ENCODE peak calls at places on chromosomes 3 and 15, in six cellular contexts. F is sigmoid colon; B is CD8-positive, alpha-beta T cell; S is H9; N is left ventricle myocardium inferior; U is endodermal cell. W is an unnamed sample. For H3K4me1, the result is how much of the 10 kb centered on the place peaks cover.

GRCh38 chr15:100113351-100114075 is 228.3 kb downstream of the ADAMTS17 start:
- DNase-seq in N (peak), S (no peak), U (no peak), B (no peak), F (no peak), W (no peak)

GRCh38 chr15:25248583-25249235 is 190.1 kb downstream of the UBE3A start:
- DNase-seq in F (peak), N (peak), U (no peak), B (no peak), S (peak), W (no peak)

GRCh38 chr3:41026394-41027177 is 172.7 kb upstream of the CTNNB1 start:
- DNase-seq in F (peak), B (no peak), U (peak), S (no peak), N (peak), W (peak)

GRCh38 chr15:64651573-64652260 is 123.7 kb downstream of the RBPMS2 start:
- DNase-seq in S (peak), F (no peak), U (peak), N (no peak), B (peak), W (no peak)

GRCh38 chr3:142888099-142888483 is 792 bp downstream of the PCOLCE2 start:
- DNase-seq in U (no peak), B (no peak), F (no peak), N (peak), S (peak), W (no peak)

GRCh38 chr3:140501770-140502364 is 176.0 kb upstream of the TRIM42 start:
- DNase-seq in F (no peak), S (no peak), U (no peak), N (no peak), B (no peak), W (no peak)

GRCh38 chr3:197555281-197556261 is at the start of gene BDH1:
- DNase-seq in N (no peak), S (peak), B (peak), U (peak), F (no peak), W (no peak)

GRCh38 chr15:25862469-25863066 is 559 bp downstream of the ATP10A start:
- DNase-seq in U (peak), S (peak), N (no peak), B (peak), F (no peak), W (no peak)

GRCh38 chr3:117483839-117484238 is 774.3 kb downstream of the TUSC7 start:
- DNase-seq in U (no peak), F (no peak), B (no peak), N (no peak), S (no peak), W (no peak)

GRCh38 chr3:112013058-112013783 is 14.5 kb downstream of the TAGLN3 start:
- DNase-seq in F (peak), N (peak), U (peak), B (peak), S (peak), W (no peak)

GRCh38 chr3:176579741-176580185 is 617.5 kb downstream of the TBL1XR1 start:
- DNase-seq in U (no peak), N (no peak), B (no peak), F (no peak), S (no peak), W (no peak)

GRCh38 chr15:100241572-100242479 is 99.9 kb downstream of the ADAMTS17 start:
- DNase-seq in N (no peak), F (no peak), U (peak), B (no peak), S (peak), W (peak)

GRCh38 chr3:76346680-76347079 is 561.3 kb upstream of the ZNF717 start:
- DNase-seq in N (no peak), S (no peak), B (no peak), U (no peak), F (no peak), W (no peak)

GRCh38 chr3:109275702-109276293 is 40.5 kb downstream of the DPPA2 start:
- DNase-seq in B (no peak), S (peak), U (peak), N (no peak), F (no peak), W (no peak)

GRCh38 chr3:111566844-111567243 is 24.8 kb downstream of the CD96 start:
- DNase-seq in N (no peak), F (no peak), B (no peak), U (no peak), S (no peak), W (no peak)

GRCh38 chr3:150147776-150148175 is 177.1 kb upstream of the PFN2 start:
- DNase-seq in B (no peak), U (no peak), N (no peak), F (no peak), S (no peak), W (no peak)

GRCh38 chr3:127455541-127456450 is 134.7 kb downstream of the TPRA1 start:
- DNase-seq in F (peak), B (peak), N (peak), S (peak), U (peak), W (no peak)

GRCh38 chr15:80849308-80849707 is 70.1 kb downstream of the CEMIP start:
- DNase-seq in S (no peak), N (no peak), B (no peak), U (no peak), F (no peak), W (peak)

GRCh38 chr3:172751188-172751571 is 654 bp downstream of the ECT2 start:
- DNase-seq in B (no peak), U (no peak), F (no peak), N (no peak), S (no peak), W (no peak)

GRCh38 chr15:83380026-83380425 is 67.1 kb upstream of the SH3GL3 start:
- DNase-seq in B (no peak), N (no peak), F (no peak), U (no peak), S (no peak), W (no peak)

GRCh38 chr15:68726246-68726645 is 94.4 kb downstream of the ANP32A start:
- DNase-seq in S (no peak), N (no peak), B (no peak), U (no peak), F (no peak), W (no peak)

GRCh38 chr3:129975332-129976090 is 991 bp downstream of the TRH start:
- DNase-seq in B (no peak), F (no peak), N (peak), S (peak), U (peak), W (no peak)

GRCh38 chr3:117919611-117920010 is 1115.0 kb downstream of the IGSF11 start:
- DNase-seq in B (no peak), U (no peak), F (no peak), N (no peak), S (no peak), W (no peak)

GRCh38 chr15:45664451-45664850 is 29.6 kb downstream of the SQOR start:
- DNase-seq in F (no peak), N (no peak), S (no peak), U (peak), B (no peak), W (no peak)

GRCh38 chr3:111246967-111247760 is 175.5 kb downstream of the NECTIN3 start:
- DNase-seq in N (no peak), U (no peak), B (no peak), S (no peak), F (no peak), W (no peak)

GRCh38 chr3:178532414-178532813 is 3.8 kb upstream of the KCNMB2 start:
- DNase-seq in U (no peak), S (no peak), N (no peak), F (no peak), B (no peak), W (no peak)

GRCh38 chr15:70378126-70379031 is 280.7 kb upstream of the TLE3 start:
- DNase-seq in S (peak), U (peak), N (no peak), F (peak), B (no peak), W (no peak)

GRCh38 chr15:51619331-51620033 is 3.1 kb downstream of the DMXL2 start:
- DNase-seq in B (no peak), S (no peak), N (no peak), U (no peak), F (no peak), W (no peak)

GRCh38 chr3:140827894-140828293 is 113.7 kb upstream of the SLC25A36 start:
- DNase-seq in B (no peak), F (no peak), S (no peak), U (no peak), N (no peak), W (no peak)

GRCh38 chr3:60579734-60580133 is 671.5 kb downstream of the FHIT start:
- DNase-seq in S (no peak), N (no peak), F (no peak), B (no peak), U (no peak), W (no peak)

GRCh38 chr3:27521179-27521871 is 37.1 kb upstream of the SLC4A7 start:
- DNase-seq in U (no peak), F (peak), B (no peak), S (no peak), N (no peak), W (no peak)

GRCh38 chr3:42151596-42152145 is 60.5 kb downstream of the TRAK1 start:
- DNase-seq in S (no peak), F (no peak), U (no peak), N (no peak), B (no peak), W (no peak)

GRCh38 chr3:49493901-49494300 is 23.8 kb downstream of the DAG1 start:
- DNase-seq in U (no peak), S (no peak), F (no peak), N (no peak), B (no peak), W (no peak)

GRCh38 chr15:67199881-67200763 is 54.3 kb downstream of the AAGAB start:
- DNase-seq in N (no peak), B (no peak), U (no peak), S (no peak), F (no peak), W (no peak)

GRCh38 chr3:139307601-139308146 is 36.1 kb upstream of the MRPS22 start:
- DNase-seq in F (no peak), B (no peak), U (no peak), N (no peak), S (no peak), W (no peak)

GRCh38 chr15:58447244-58448010 is 15.6 kb downstream of the LIPC start:
- DNase-seq in U (no peak), N (no peak), B (no peak), S (no peak), F (no peak), W (no peak)

GRCh38 chr15:100973351-100974034 is 54.3 kb downstream of the LRRK1 start:
- DNase-seq in N (no peak), B (no peak), F (no peak), S (no peak), U (peak), W (no peak)

GRCh38 chr3:33758874-33759273 is 39.6 kb upstream of the PDCD6IP start:
- DNase-seq in S (no peak), N (no peak), F (no peak), B (no peak), U (no peak), W (no peak)

GRCh38 chr3:41575754-41576153 is 376.4 kb downstream of the CTNNB1 start:
- DNase-seq in U (no peak), S (no peak), F (no peak), B (no peak), N (peak), W (no peak)

GRCh38 chr15:58666957-58667356 is 82.5 kb downstream of the ADAM10 start:
- DNase-seq in F (no peak), B (no peak), S (no peak), N (no peak), U (no peak), W (no peak)

GRCh38 chr15:60390231-60390630 is 7.6 kb downstream of the ANXA2 start:
- DNase-seq in F (no peak), N (no peak), U (peak), S (no peak), B (no peak), W (no peak)
- H3K4me1 ChIP-seq in F (half or more), N (half or more), U (under half), S (under half), B (under half), W (half or more)

DNA sequence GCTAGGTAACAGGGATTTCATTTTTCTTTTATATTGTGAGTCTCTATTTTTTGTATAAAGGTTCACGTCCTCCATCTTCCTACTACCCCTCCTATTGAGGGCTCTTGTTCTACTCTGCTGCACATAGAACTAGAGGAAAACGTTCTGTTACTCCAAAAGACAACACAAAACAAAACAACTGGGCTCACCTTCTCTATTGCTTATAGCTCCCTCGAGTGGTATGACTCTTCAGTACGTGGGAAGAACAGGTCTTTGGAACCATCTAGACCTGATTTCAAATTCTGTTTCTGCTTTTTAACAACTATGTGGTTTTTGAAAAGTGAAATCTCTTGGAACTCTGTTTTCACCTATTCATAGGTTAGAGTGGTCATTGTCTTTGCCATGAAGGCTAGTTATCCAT is 515.3 kb downstream of the SOX2 start:
- DNase-seq in B (no peak), U (no peak), F (no peak), N (no peak), S (no peak), W (no peak)
- TF ChIP-seq CTCF in B (no peak), U (peak), F (no peak), N (no peak), S (peak), W (no peak)

GRCh38 chr15:96335429-96335807 is 4.9 kb downstream of the NR2F2 start:
- DNase-seq in B (no peak), N (no peak), S (no peak), F (no peak), U (no peak), W (no peak)
- H3K4me1 ChIP-seq in B (under half), N (half or more), S (under half), F (under half), U (under half), W (under half)

GRCh38 chr3:106629215-106629832 is 747.9 kb upstream of the CCDC54 start:
- DNase-seq in U (no peak), B (no peak), F (no peak), N (no peak), S (no peak), W (no peak)

GRCh38 chr3:106631378-106632083 is 745.7 kb upstream of the CCDC54 start:
- DNase-seq in N (no peak), F (no peak), S (no peak), B (no peak), U (no peak), W (no peak)

GRCh38 chr3:106624154-106624553 is 753.1 kb upstream of the CCDC54 start:
- DNase-seq in N (no peak), F (no peak), S (no peak), B (no peak), U (no peak), W (no peak)

GRCh38 chr3:106628407-106628806 is 748.8 kb upstream of the CCDC54 start:
- DNase-seq in F (no peak), U (no peak), B (no peak), N (no peak), S (no peak), W (no peak)
- TF ChIP-seq CTCF in F (no peak), U (no peak), B (no peak), N (no peak), S (no peak), W (no peak)

GRCh38 chr3:194109192-194109863 is 26.6 kb upstream of the HES1 start:
- DNase-seq in F (no peak), U (no peak), S (no peak), B (no peak), N (no peak), W (no peak)

GRCh38 chr3:194104041-194104751 is 31.8 kb upstream of the HES1 start:
- DNase-seq in F (no peak), S (no peak), N (no peak), B (no peak), U (no peak), W (no peak)

GRCh38 chr3:194110483-194110882 is 25.5 kb upstream of the HES1 start:
- DNase-seq in U (no peak), S (no peak), N (no peak), B (no peak), F (no peak), W (no peak)

GRCh38 chr3:194105292-194105691 is 30.7 kb upstream of the HES1 start:
- DNase-seq in F (no peak), N (no peak), S (no peak), B (no peak), U (no peak), W (no peak)

DNA sequence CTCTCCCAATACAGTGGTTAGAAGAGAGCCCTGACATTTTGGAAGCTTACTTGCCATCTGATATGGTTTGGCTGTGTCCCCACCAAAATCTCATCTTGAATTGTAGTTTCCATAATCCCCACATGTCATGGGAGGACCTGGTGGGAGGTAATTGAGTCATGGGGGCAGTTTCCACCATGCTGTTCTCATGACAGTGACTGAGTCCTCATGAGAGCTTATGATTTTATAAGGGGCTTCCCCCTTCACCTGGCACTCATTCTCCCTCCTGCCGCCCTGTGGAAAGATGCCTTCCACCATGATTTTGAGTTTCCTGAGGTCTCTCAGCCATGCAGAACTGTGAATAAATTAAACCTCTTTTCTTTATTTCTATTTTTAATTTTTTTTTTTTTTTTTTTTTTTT is 28.8 kb upstream of the HES1 start:
- DNase-seq in N (no peak), U (no peak), F (no peak), B (no peak), S (no peak), W (no peak)
- H3K4me1 ChIP-seq in N (under half), U (under half), F (under half), B (under half), S (under half), W (under half)

DNA sequence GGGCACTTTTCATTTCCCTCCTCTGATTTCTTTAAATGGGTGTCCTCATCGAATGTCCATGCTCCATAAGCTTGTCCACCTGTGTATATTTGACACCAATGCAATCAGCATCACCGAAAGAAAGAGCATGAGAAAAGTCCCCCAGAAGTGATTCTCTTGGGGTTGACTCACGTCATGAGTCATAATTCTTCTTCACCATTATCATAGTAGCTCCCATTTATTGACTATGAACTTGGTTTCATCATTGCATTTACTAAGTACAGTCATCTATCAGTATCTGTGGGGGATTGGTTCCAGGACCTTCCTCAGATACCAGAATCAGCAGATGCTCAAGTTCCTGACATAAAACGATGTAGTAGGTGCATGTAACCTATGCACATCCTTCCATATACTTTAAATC is 372.5 kb upstream of the CFAP20DC start:
- DNase-seq in B (no peak), U (no peak), S (no peak), N (no peak), F (no peak), W (no peak)
- TF ChIP-seq CTCF in B (no peak), U (no peak), S (no peak), N (no peak), F (no peak), W (no peak)

GRCh38 chr3:98784666-98785600 is 21.8 kb downstream of the ST3GAL6 start:
- DNase-seq in B (no peak), N (no peak), S (no peak), U (no peak), F (no peak), W (no peak)
- H3K4me1 ChIP-seq in B (under half), N (half or more), S (under half), U (under half), F (under half), W (half or more)

DNA sequence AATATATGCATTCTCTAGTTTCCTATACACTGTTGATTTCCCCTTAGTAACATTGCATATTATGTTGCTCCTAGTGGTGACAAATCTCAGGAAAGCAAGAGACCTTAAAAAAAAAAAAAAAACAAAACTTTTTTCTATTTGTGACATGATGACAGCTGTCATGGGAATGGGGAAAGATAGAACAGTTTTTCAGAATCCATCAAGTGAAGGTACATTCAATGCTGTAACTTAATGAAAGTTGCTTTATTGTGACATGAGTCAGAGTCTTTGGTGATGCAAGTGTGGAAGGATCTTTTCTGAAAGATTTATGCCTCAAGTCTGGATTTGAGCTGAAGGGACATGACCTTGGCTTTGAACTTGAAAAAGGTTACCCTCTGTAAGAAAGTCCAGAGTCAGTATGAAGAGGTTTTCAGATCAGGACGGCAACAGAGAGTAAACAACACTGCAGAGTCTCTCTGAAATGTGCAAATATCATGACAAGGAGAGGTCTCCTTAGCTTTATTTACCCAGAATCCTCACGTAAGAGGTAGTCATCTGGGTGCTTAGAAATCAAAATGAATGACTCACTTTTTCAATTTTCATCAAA is 424.7 kb downstream of the CNTN4 start:
- DNase-seq in S (no peak), B (no peak), N (no peak), F (no peak), U (no peak), W (no peak)
- TF ChIP-seq CTCF in S (no peak), B (no peak), N (no peak), F (no peak), U (no peak), W (no peak)

GRCh38 chr15:42491540-42492225 is 742 bp upstream of the ZNF106 start:
- DNase-seq in S (no peak), B (no peak), N (no peak), F (no peak), U (no peak), W (no peak)

GRCh38 chr15:42493694-42494093 is 1.7 kb upstream of the SNAP23 start:
- DNase-seq in S (no peak), B (no peak), N (no peak), U (no peak), F (no peak), W (no peak)

GRCh38 chr15:42494998-42495360 is 455 bp upstream of the SNAP23 start:
- DNase-seq in F (peak), U (no peak), B (peak), N (no peak), S (no peak), W (no peak)

GRCh38 chr15:42490743-42491539 is at the start of gene ZNF106:
- DNase-seq in N (peak), F (peak), S (peak), U (peak), B (peak), W (peak)

GRCh38 chr15:42490246-42490742 is 647 bp downstream of the ZNF106 start:
- DNase-seq in U (no peak), F (no peak), N (no peak), B (no peak), S (no peak), W (no peak)
- H3K4me1 ChIP-seq in U (under half), F (under half), N (half or more), B (under half), S (under half), W (under half)